ENCODE peak calls at places on chromosomes 2 and 18, in four cellular contexts. A, G, P and S are unnamed samples.

GRCh38 chr2:160666019-160666676 is 172.5 kb upstream of the RBMS1 start:
- DNase-seq in A (peak), G (peak), P (peak), S (no peak)

GRCh38 chr2:229852565-229852964 is 69.2 kb downstream of the TRIP12 start:
- DNase-seq in A (peak), G (no peak), P (peak), S (peak)

GRCh38 chr2:178455947-178456346 is 4.8 kb downstream of the PJVK start:
- DNase-seq in A (no peak), G (no peak), P (no peak), S (no peak)

GRCh38 chr2:11127791-11128190 is 27.5 kb upstream of the SLC66A3 start:
- DNase-seq in A (no peak), G (no peak), P (no peak), S (no peak)

GRCh38 chr2:154173919-154174318 is 302.2 kb downstream of the GALNT13 start:
- DNase-seq in A (no peak), G (no peak), P (no peak), S (no peak)

GRCh38 chr18:49029628-49030027 is 78.9 kb upstream of the SMAD7 start:
- DNase-seq in A (no peak), G (no peak), P (no peak), S (no peak)

GRCh38 chr18:59560556-59560955 is 136.7 kb downstream of the CCBE1 start:
- DNase-seq in A (no peak), G (no peak), P (no peak), S (no peak)

GRCh38 chr2:147862859-147863516 is 18.2 kb downstream of the ACVR2A start:
- DNase-seq in A (no peak), G (no peak), P (no peak), S (no peak)

GRCh38 chr18:47735041-47735440 is 195.4 kb downstream of the SMAD2 start:
- DNase-seq in A (no peak), G (no peak), P (no peak), S (no peak)

GRCh38 chr18:13339653-13340052 is 121.1 kb downstream of the LDLRAD4 start:
- DNase-seq in A (no peak), G (no peak), P (no peak), S (no peak)

GRCh38 chr18:13337369-13337768 is 118.8 kb downstream of the LDLRAD4 start:
- DNase-seq in A (no peak), G (no peak), P (no peak), S (no peak)

GRCh38 chr18:13332874-13333273 is 114.3 kb downstream of the LDLRAD4 start:
- DNase-seq in A (no peak), G (no peak), P (no peak), S (no peak)

GRCh38 chr18:13335903-13336302 is 117.3 kb downstream of the LDLRAD4 start:
- DNase-seq in A (no peak), G (no peak), P (no peak), S (no peak)

GRCh38 chr18:13338318-13338717 is 119.8 kb downstream of the LDLRAD4 start:
- DNase-seq in A (no peak), G (no peak), P (no peak), S (no peak)
- TF ChIP-seq MYC in A (no peak), G (no peak), P (no peak), S (no peak)

GRCh38 chr2:168426861-168427260 is 29.2 kb upstream of the CERS6 start:
- DNase-seq in A (no peak), G (no peak), P (no peak), S (no peak)

GRCh38 chr2:168428431-168428830 is 27.6 kb upstream of the CERS6 start:
- DNase-seq in A (no peak), G (no peak), P (no peak), S (no peak)

GRCh38 chr2:168427451-168427850 is 28.6 kb upstream of the CERS6 start:
- DNase-seq in A (no peak), G (no peak), P (no peak), S (no peak)

GRCh38 chr2:168422584-168422983 is 33.5 kb upstream of the CERS6 start:
- DNase-seq in A (peak), G (no peak), P (no peak), S (no peak)

GRCh38 chr2:168424112-168424951 is 31.7 kb upstream of the CERS6 start:
- DNase-seq in A (no peak), G (no peak), P (no peak), S (no peak)
- TF ChIP-seq MYC in A (no peak), G (no peak), P (no peak), S (no peak)

DNA sequence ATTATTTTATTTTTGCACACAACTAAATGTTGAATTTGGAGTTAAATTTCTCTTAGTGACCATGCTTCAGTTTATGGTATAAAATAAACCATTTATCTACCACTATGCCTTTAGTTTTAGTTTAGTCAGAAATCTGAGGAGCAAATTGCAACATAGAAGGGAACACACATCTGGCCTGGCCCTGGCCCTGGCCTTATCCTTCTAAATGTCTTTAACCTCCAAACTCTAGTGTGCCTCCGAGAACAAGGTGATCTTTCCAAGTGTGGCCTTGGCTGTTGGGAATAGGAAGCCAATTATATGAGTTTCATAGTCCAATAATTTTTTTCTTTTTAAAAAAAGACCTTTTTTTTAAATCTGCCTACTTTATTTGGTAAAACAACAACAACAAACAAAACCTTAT is 31.8 kb upstream of the GREB1L start:
- DNase-seq in A (no peak), G (no peak), P (no peak), S (no peak)
- TF ChIP-seq MYC in A (no peak), G (no peak), P (no peak), S (no peak)

GRCh38 chr2:119721904-119722303 is 37.8 kb upstream of the PTPN4 start:
- DNase-seq in A (no peak), G (no peak), P (no peak), S (no peak)
- TF ChIP-seq MYC in A (no peak), G (no peak), P (no peak), S (no peak)

GRCh38 chr18:51355841-51356240 is 158.4 kb upstream of the MEX3C start:
- DNase-seq in A (no peak), G (no peak), P (no peak), S (no peak)

GRCh38 chr18:51363384-51363783 is 165.9 kb upstream of the MEX3C start:
- DNase-seq in A (no peak), G (no peak), P (no peak), S (no peak)

DNA sequence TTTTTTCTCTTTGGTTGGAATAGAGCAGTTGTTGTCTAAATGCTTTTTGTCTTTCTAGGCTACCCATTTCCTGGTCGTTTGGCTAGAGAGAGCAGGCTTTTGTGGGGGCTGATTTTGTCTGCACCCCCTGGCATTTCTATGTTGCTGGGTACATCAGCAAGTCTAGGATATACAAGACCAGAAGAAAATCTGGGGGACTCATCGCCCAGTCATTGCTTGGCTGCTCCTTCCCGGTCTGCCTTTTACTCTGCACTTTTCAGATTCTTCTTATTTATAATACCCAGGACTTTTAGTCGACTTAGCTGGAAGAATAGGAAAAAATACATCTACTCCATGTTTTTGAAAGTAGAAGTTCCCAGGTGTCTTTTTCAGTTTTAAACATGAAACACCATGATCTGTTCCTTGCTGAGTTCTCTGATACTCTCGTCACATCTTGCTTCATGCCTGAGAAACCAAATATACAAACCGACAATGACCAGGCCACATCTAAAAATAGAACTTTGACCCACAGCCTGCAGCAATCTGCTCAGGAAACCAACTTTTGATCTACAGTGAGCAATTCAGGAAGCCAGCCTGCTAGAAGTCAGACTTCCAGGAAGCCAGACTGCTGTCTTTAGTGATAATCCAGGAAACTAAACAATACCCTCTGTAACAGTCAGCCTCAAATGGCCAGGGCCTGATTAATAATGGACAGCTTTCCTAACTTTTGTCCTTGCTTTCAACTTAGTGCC is 163.8 kb upstream of the MEX3C start:
- DNase-seq in A (peak), G (no peak), P (peak), S (no peak)
- TF ChIP-seq MYC in A (no peak), G (no peak), P (no peak), S (no peak)

DNA sequence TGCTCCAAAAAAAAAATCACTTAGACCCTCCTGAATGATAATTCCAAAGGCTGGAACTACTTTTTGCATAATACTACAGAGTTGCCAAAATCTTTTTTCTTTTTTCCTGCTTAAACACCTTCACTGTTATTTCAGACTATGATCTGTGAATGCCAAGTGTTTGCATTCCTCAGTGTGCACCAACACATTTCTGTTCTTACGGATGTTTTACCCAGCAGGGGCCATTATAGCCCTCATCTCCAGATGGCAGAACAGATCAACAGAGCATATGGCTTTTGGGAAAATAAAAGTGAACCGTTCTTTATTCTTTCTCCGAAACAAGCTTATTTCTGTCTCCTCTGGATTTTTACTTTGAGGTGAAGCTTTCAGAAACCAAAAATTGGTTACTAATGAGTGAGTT is 1226.6 kb upstream of the FAM98A start:
- DNase-seq in A (no peak), G (no peak), P (no peak), S (no peak)
- TF ChIP-seq MYC in A (no peak), G (no peak), P (no peak), S (no peak)

GRCh38 chr2:239351687-239352086 is 49.1 kb downstream of the HDAC4 start:
- DNase-seq in A (no peak), G (no peak), P (no peak), S (no peak)

GRCh38 chr2:239346676-239347075 is 54.1 kb downstream of the HDAC4 start:
- DNase-seq in A (no peak), G (no peak), P (no peak), S (no peak)

GRCh38 chr2:239349448-239350135 is 51.2 kb downstream of the HDAC4 start:
- DNase-seq in A (no peak), G (no peak), P (no peak), S (no peak)

GRCh38 chr2:239345251-239345650 is 55.6 kb downstream of the HDAC4 start:
- DNase-seq in A (no peak), G (no peak), P (no peak), S (no peak)

GRCh38 chr2:239348563-239349447 is 52.0 kb downstream of the HDAC4 start:
- DNase-seq in A (no peak), G (no peak), P (no peak), S (no peak)
- TF ChIP-seq MYC in A (no peak), G (no peak), P (no peak), S (no peak)

GRCh38 chr2:113070606-113070975 is 2.8 kb downstream of the IL1F10 start:
- DNase-seq in A (no peak), G (no peak), P (no peak), S (no peak)

GRCh38 chr2:113069676-113070605 is 2.2 kb downstream of the IL1F10 start:
- DNase-seq in A (no peak), G (no peak), P (no peak), S (no peak)

GRCh38 chr2:113067681-113068080 is at the start of gene IL1F10:
- DNase-seq in A (no peak), G (no peak), P (no peak), S (no peak)

GRCh38 chr2:113072584-113072983 is 4.8 kb downstream of the IL1F10 start:
- DNase-seq in A (no peak), G (no peak), P (no peak), S (no peak)

GRCh38 chr2:113068706-113069485 is 1.1 kb downstream of the IL1F10 start:
- DNase-seq in A (no peak), G (no peak), P (no peak), S (no peak)
- TF ChIP-seq MYC in A (no peak), G (no peak), P (no peak), S (no peak)